ENCODE peak calls at places on chromosomes 12 and 14, in four cellular contexts. One of them, this sample, is unnamed.

GRCh38 chr14:28766505-28767238 is at the start of gene FOXG1:
- DNase-seq in neural progenitor cell: peak; percentile 86
- DNase-seq in OCI-LY7: no peak
- DNase-seq in Peyer's patch: no peak
- DNase-seq in this sample: no peak

GRCh38 chr12:116880817-116881324 is 370 bp downstream of the HRK start:
- DNase-seq in neural progenitor cell: peak; percentile 75
- DNase-seq in OCI-LY7: peak; percentile 93
- DNase-seq in Peyer's patch: no peak
- DNase-seq in this sample: no peak

GRCh38 chr14:75667099-75667498 is 6.1 kb downstream of the TTLL5 start:
- DNase-seq in neural progenitor cell: no peak
- DNase-seq in OCI-LY7: no peak
- DNase-seq in Peyer's patch: no peak
- DNase-seq in this sample: no peak

GRCh38 chr14:88868558-88869159 is 44.2 kb downstream of the TTC8 start:
- DNase-seq in neural progenitor cell: no peak
- DNase-seq in OCI-LY7: peak; percentile 21
- DNase-seq in Peyer's patch: no peak
- DNase-seq in this sample: no peak

GRCh38 chr12:107670999-107671643 is 14.5 kb upstream of the PWP1 start:
- DNase-seq in neural progenitor cell: peak; percentile 70
- DNase-seq in OCI-LY7: peak; percentile 34
- DNase-seq in Peyer's patch: no peak
- DNase-seq in this sample: no peak

GRCh38 chr14:101475468-101476257 is 85.6 kb upstream of the DIO3 start:
- DNase-seq in neural progenitor cell: no peak
- DNase-seq in OCI-LY7: no peak
- DNase-seq in Peyer's patch: peak; percentile 46
- DNase-seq in this sample: no peak

GRCh38 chr12:6662906-6663742 is at the start of gene ING4:
- DNase-seq in neural progenitor cell: peak; percentile 99
- DNase-seq in OCI-LY7: peak; percentile 100
- DNase-seq in Peyer's patch: peak; percentile 95
- DNase-seq in this sample: peak; percentile 99

GRCh38 chr12:122021193-122021821 is 377 bp upstream of the BCL7A start:
- DNase-seq in neural progenitor cell: peak; percentile 70
- DNase-seq in OCI-LY7: peak; percentile 67
- DNase-seq in Peyer's patch: no peak
- DNase-seq in this sample: no peak

GRCh38 chr14:60164404-60164716 is 838 bp downstream of the DHRS7 start:
- DNase-seq in neural progenitor cell: no peak
- DNase-seq in OCI-LY7: no peak
- DNase-seq in Peyer's patch: no peak
- DNase-seq in this sample: no peak

DNA sequence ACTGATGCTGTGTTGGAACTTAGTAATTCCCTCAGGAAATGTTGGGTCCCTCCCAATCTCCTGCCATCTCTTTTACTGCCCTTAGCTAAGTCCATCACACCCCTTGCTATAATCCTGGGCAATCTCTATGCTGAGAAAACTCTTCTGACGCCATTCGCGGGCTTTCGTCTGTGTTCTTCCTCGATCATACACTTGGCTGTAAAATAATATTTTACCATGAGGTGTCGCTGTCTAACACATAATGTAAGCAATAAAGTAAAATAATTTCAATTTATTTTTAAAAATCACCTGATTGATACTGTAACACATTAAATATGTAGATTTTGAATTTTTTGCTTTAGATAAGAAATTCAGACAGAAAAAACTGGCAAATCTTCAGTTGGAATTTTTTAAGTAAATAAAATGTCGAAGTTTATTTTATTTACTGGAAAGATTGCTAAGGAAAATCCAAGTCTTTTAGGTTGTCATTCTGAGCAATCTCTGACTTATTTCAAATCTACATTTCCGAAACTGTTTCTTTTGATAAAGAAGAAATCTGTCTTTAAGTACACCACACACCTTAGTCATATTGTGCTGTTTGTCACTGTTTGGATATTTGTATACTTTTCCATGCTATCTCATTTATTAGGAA is 304.0 kb upstream of the SSTR1 start:
- DNase-seq in neural progenitor cell: peak; percentile 68
- DNase-seq in OCI-LY7: peak; percentile 74
- DNase-seq in Peyer's patch: no peak
- DNase-seq in this sample: no peak
- H3K4me3 ChIP-seq in neural progenitor cell: no peak overlapping the region
- H3K4me3 ChIP-seq in OCI-LY7: no peak overlapping the region
- H3K4me3 ChIP-seq in Peyer's patch: no peak overlapping the region
- H3K4me3 ChIP-seq in this sample: peak overlapping the region; percentile 42

DNA sequence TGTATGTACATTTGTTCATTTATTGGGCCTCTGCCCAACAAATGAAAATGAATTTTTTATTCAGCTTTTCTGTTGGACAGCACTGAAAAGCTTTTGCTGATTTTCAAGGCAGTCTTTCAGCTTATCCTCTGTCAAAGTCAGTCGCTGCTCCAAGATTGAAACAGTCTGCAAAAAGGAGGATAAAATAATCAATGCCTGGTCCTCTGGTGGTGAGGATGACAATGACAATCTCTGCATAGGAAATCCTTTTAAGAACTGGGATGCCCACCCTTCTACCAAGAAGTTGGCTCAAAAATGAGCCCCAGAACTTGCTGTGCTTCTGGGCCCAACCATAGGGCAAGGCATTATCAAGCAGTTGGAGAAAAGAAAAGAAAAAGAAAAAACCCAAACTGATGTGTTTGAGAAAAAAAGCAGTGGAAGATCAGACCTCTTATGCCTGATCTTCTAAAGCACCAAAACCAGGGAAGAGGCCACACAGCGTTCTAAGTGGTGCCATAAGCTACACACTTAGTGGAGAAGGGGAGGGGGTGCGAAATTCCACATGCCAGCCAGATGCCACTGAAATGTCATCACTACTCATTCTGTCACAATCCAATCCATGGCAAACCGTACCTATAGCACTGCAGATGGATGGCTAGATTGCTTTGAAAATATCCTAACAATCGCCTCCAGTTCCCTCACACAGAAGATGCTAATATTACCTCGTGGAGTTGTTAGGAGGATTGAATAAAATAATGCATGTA is 69.0 kb upstream of the DUSP6 start:
- DNase-seq in neural progenitor cell: no peak
- DNase-seq in OCI-LY7: no peak
- DNase-seq in Peyer's patch: no peak
- DNase-seq in this sample: no peak
- TF ChIP-seq CTCF in neural progenitor cell: peak; percentile 28
- TF ChIP-seq CTCF in OCI-LY7: peak; percentile 49
- TF ChIP-seq CTCF in Peyer's patch: peak; percentile 18
- TF ChIP-seq CTCF in this sample: no peak

GRCh38 chr12:132773077-132774020 is 11.7 kb upstream of the ANKLE2 start:
- DNase-seq in neural progenitor cell: no peak
- DNase-seq in OCI-LY7: no peak
- DNase-seq in Peyer's patch: no peak
- DNase-seq in this sample: no peak
- H3K27ac ChIP-seq in neural progenitor cell: no peak overlapping the region
- H3K27ac ChIP-seq in OCI-LY7: peak overlapping the region; percentile 99
- H3K27ac ChIP-seq in Peyer's patch: peak overlapping the region; percentile 82
- H3K27ac ChIP-seq in this sample: no peak overlapping the region

DNA sequence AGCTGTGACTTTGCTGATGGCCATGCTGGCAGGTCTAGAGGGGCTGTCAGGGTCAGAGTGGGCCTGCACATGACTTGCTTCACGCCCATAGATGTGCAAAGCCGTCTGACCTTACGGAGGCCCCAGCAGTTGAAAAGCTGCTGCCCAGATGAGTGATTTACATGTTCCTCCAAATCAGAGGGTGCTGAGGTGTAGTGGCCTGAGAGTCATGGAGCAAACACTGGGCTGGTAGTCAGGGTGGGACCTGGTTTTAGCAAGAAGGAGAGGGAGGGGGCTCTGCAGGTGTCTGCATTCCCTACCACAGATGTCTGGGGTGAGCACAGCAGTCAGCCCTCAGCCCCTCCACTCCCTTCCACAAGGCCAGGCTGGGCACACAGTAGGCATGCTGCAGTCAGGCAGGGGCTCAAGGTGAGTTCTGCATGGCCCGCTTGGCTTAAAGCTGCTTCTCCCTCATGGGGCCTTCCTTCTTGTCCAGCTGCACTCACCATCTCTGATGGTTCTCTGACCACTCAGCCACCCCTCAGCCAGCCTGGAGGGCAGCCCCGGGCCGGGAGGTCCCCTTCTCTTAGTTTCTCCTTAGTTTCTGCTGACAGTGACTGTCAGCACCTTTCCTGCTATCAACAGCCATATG is 34.2 kb upstream of the EML1 start:
- DNase-seq in neural progenitor cell: no peak
- DNase-seq in OCI-LY7: no peak
- DNase-seq in Peyer's patch: peak; percentile 33
- DNase-seq in this sample: peak; percentile 27
- H3K4me3 ChIP-seq in neural progenitor cell: no peak overlapping the region
- H3K4me3 ChIP-seq in OCI-LY7: no peak overlapping the region
- H3K4me3 ChIP-seq in Peyer's patch: no peak overlapping the region
- H3K4me3 ChIP-seq in this sample: no peak overlapping the region